ENCODE peak calls at places on chromosome 6, in eight cellular contexts. N, P, X, K, S, O, D and Q are unnamed samples.

GRCh38 chr6:119055069-119055468 is 23.4 kb downstream of the FAM184A start:
- DNase-seq in P (no peak), K (no peak), D (no peak), X (no peak), N (no peak), O (no peak), S (no peak), Q (no peak)

GRCh38 chr6:106309766-106310373 is 15.7 kb downstream of the ATG5 start:
- DNase-seq in S (no peak), P (no peak), D (peak), K (peak), X (no peak), N (no peak), O (no peak), Q (no peak)

GRCh38 chr6:36827261-36828079 is 11.8 kb downstream of the CPNE5 start:
- DNase-seq in D (peak), S (no peak), X (no peak), P (no peak), N (no peak), K (peak), O (no peak), Q (no peak)

GRCh38 chr6:165615629-165616028 is 47.4 kb downstream of the PDE10A start:
- DNase-seq in S (no peak), K (peak), O (no peak), X (no peak), P (no peak), D (no peak), N (no peak), Q (no peak)

GRCh38 chr6:136491674-136492235 is 58.5 kb downstream of the MAP7 start:
- DNase-seq in X (no peak), S (no peak), P (no peak), K (no peak), O (no peak), N (no peak), D (no peak), Q (no peak)

GRCh38 chr6:167394330-167394729 is 69.4 kb downstream of the TTLL2 start:
- DNase-seq in D (no peak), P (no peak), K (no peak), S (no peak), N (no peak), O (no peak), X (no peak), Q (no peak)

GRCh38 chr6:52284131-52284459 is 447 bp downstream of the MCM3 start:
- DNase-seq in O (peak), K (peak), S (peak), P (no peak), N (peak), D (no peak), X (no peak), Q (no peak)

GRCh38 chr6:100460650-100461204 is 4.0 kb downstream of the SIM1 start:
- DNase-seq in P (no peak), K (no peak), X (no peak), N (no peak), D (no peak), S (no peak), O (no peak), Q (no peak)

DNA sequence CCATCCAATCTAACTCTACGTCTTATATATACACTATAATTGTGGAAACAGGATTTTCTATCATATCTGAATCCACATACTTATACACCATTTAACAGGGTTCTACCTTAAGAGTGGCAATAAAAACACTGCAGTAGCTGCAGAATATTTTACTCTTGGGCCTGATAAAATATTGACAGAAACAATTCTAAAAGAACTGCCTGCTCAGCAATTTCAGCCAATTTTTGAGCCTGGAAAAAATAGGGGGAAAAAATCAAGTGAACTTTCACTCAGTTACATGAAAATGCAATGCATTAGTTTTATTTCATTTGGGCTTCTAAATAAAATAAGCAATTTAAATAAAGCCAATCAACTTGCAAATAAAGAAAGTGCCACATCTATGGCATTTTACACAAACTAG is 246.5 kb upstream of the RUNX2 start:
- DNase-seq in K (no peak), D (no peak), P (no peak), X (no peak), O (no peak), N (no peak), S (no peak), Q (no peak)
- TF ChIP-seq CTCF in K (no peak), D (no peak), P (no peak), X (no peak), O (no peak), N (no peak), S (no peak), Q (no peak)

GRCh38 chr6:161219336-161220079 is 54.4 kb downstream of the AGPAT4 start:
- DNase-seq in X (no peak), N (no peak), O (no peak), P (no peak), S (no peak), D (no peak), K (no peak), Q (no peak)

GRCh38 chr6:161216616-161217205 is 57.1 kb downstream of the AGPAT4 start:
- DNase-seq in X (no peak), N (no peak), K (no peak), S (no peak), P (no peak), O (no peak), D (no peak), Q (no peak)

GRCh38 chr6:161217631-161218030 is 56.2 kb downstream of the AGPAT4 start:
- DNase-seq in O (no peak), X (no peak), P (no peak), K (no peak), N (no peak), S (no peak), D (no peak), Q (no peak)

GRCh38 chr6:161215876-161216615 is 57.8 kb downstream of the AGPAT4 start:
- DNase-seq in S (no peak), K (peak), O (no peak), P (no peak), D (no peak), N (no peak), X (no peak), Q (no peak)

DNA sequence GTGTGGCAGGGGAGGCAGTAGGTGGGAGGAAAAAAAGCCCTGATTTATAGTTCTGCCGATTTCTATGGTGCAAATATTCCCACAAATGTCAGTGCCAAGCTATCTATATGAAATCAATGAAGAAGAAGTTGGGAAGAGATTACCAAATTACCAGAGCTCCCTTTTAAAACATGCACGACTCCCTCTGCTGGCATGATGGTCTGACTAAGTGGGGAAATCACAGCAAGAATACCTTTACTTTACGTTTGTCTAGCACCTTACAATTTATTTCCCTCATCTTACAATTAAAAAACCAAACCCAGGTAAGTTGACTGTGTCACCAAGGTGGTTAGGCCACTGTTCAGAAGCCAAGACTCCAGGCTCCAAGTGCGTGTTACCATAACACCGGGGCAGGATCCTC is 55.6 kb downstream of the AGPAT4 start:
- DNase-seq in P (no peak), K (peak), X (no peak), D (no peak), S (no peak), N (no peak), O (no peak), Q (no peak)
- TF ChIP-seq CTCF in P (no peak), K (peak), X (no peak), D (peak), S (no peak), N (no peak), O (no peak), Q (no peak)

DNA sequence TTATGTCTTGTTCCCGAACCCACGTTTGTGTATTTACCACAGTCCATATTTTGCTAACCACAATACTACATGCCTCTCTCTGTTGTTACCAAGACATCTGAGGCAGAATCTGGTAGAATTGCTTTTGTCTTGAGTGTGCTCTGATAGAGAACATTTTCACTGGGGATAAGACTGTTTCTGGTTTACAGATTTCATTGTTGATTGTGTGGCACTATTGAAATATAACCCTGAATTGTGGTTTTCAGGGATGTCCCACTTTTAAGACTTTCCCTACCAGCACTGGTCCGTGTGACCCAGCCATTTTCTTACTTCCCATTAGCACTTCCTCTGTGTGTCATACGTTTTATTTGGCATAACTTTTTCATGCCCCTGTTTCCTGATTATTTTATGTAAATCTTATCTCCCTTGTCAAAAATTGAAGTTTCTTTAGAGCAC is 12.2 kb downstream of the NCOA7 start:
- DNase-seq in X (no peak), D (no peak), P (no peak), N (no peak), O (no peak), K (peak), S (no peak), Q (no peak)
- TF ChIP-seq CTCF in X (no peak), D (no peak), P (no peak), N (no peak), O (no peak), K (no peak), S (no peak), Q (no peak)

GRCh38 chr6:154954352-154954751 is 40.8 kb upstream of the TIAM2 start:
- DNase-seq in S (no peak), P (no peak), X (no peak), N (no peak), O (no peak), D (no peak), K (peak), Q (no peak)

GRCh38 chr6:154958469-154958868 is 36.6 kb upstream of the TIAM2 start:
- DNase-seq in S (no peak), K (no peak), X (no peak), O (no peak), N (no peak), D (no peak), P (no peak), Q (no peak)

GRCh38 chr6:154953644-154954043 is 41.5 kb upstream of the TIAM2 start:
- DNase-seq in S (no peak), X (no peak), N (no peak), P (no peak), D (no peak), K (no peak), O (no peak), Q (no peak)

GRCh38 chr6:154960299-154960796 is 34.8 kb upstream of the TIAM2 start:
- DNase-seq in N (no peak), P (no peak), K (no peak), X (no peak), S (no peak), O (no peak), D (no peak), Q (no peak)

DNA sequence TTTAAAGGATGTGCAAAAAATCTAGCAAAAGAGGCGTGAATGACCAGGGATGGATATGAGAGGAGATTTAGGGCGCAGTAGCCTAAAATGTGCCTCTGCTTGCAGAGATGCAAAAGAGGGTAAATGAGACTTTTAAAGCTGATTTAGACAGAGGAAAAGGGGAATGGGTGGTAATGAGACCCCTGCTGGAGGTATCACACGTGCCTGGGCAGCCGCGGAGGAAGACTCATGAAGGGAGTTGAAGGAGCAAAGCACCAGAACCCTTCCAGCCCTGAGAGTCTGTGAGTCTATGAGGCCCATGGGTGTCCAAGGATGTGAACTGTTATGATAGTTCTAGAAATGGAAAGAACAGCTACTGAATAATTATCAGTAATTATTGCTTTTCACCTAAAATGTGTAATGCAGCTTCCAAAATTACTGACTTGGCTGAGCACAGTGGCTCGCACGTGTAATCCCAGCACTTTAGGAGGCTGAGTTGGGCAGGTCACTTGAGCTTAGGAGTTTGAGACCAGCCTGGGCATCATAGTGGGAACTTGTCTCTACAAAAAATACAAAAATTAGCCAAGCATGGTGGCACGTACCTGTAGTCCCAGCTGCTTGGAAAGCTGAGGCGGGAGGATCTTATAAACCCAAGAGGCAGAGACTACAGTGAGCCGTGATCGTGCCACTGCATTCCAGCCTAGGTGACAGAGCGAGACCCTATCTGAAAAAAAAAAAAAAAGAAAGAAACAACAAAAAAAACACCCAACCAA is 38.2 kb upstream of the TIAM2 start:
- DNase-seq in N (no peak), K (no peak), S (no peak), D (no peak), X (no peak), P (no peak), O (no peak), Q (no peak)
- TF ChIP-seq CTCF in N (no peak), K (no peak), S (no peak), D (no peak), X (no peak), P (no peak), O (no peak), Q (no peak)

GRCh38 chr6:147389463-147389862 is 119.0 kb upstream of the SAMD5 start:
- DNase-seq in D (no peak), P (no peak), K (no peak), S (no peak), O (no peak), X (no peak), N (no peak), Q (no peak)

GRCh38 chr6:147384737-147385710 is 123.5 kb upstream of the SAMD5 start:
- DNase-seq in P (no peak), D (no peak), N (no peak), K (no peak), X (no peak), O (no peak), S (no peak), Q (no peak)

GRCh38 chr6:147392917-147393625 is 115.4 kb upstream of the SAMD5 start:
- DNase-seq in S (no peak), O (no peak), D (no peak), X (no peak), K (no peak), P (no peak), N (no peak), Q (no peak)

GRCh38 chr6:147395158-147395557 is 113.3 kb upstream of the SAMD5 start:
- DNase-seq in N (no peak), P (no peak), S (no peak), O (no peak), D (no peak), K (peak), X (no peak), Q (no peak)

DNA sequence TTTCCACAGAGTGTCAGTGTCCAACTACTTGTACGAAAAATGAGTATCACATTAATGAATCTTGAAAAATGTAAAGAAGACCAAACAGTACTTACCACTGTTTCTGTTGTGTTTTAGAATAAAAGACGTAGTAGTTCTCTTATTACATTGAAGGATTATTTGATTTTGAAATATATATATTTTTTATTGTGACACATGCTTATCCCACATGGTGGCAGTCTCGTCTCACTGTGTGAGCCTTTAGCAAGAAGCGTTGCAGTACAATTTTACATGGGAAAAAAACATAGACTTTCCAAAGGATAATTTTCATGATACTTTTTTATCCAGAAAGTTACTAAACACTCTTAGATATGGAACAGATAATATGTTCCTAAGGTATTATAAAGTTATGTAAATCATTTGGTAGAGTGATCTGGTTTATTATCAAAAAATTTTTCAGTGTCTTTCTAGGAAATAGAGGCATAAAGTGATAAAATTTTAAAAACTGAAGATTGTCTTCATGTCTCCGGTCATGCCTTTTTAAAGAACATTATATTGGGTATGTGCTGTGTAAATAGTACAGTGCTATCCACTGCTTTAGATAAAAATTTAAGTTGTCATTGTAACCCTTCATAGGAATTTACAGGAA is 117.5 kb upstream of the SAMD5 start:
- DNase-seq in X (no peak), N (no peak), S (no peak), P (no peak), D (no peak), K (peak), O (peak), Q (no peak)
- TF ChIP-seq CTCF in X (no peak), N (peak), S (no peak), P (peak), D (peak), K (peak), O (peak), Q (peak)

GRCh38 chr6:121539537-121539936 is 104.1 kb downstream of the GJA1 start:
- DNase-seq in S (no peak), P (no peak), N (no peak), X (no peak), O (no peak), K (no peak), D (no peak), Q (no peak)
- TF ChIP-seq CTCF in S (no peak), P (no peak), N (no peak), X (no peak), O (no peak), K (no peak), D (no peak), Q (no peak)

GRCh38 chr6:112429226-112429625 is 82.1 kb downstream of the RFPL4B start:
- DNase-seq in P (no peak), D (no peak), O (no peak), S (no peak), X (no peak), K (peak), N (no peak), Q (no peak)
- TF ChIP-seq CTCF in P (peak), D (peak), O (no peak), S (no peak), X (no peak), K (peak), N (no peak), Q (no peak)